ENCODE peak calls at places on chromosomes 1 and 21, in six cellular contexts. L is heart right ventricle; E is brain microvascular endothelial cell; T is IMR-90; X is CD4-positive, CD25-positive, alpha-beta regulatory T cell; J is RWPE1. G is an unnamed sample.

GRCh38 chr21:44028287-44028659 is 16.2 kb downstream of the TRAPPC10 start:
- DNase-seq in L (no peak), E (no peak), T (no peak), X (no peak), J (no peak), G (no peak)

GRCh38 chr1:34970829-34971228 is 14.3 kb downstream of the TMEM35B start:
- DNase-seq in L (no peak), E (no peak), T (no peak), X (no peak), J (no peak), G (no peak)

GRCh38 chr1:193342811-193343210 is 156.4 kb upstream of the B3GALT2 start:
- DNase-seq in L (no peak), E (no peak), T (no peak), X (no peak), J (no peak), G (no peak)

GRCh38 chr21:41894922-41895557 is 15.9 kb upstream of the PRDM15 start:
- DNase-seq in L (no peak), E (peak; percentile 93), T (peak; percentile 91), X (no peak), J (no peak), G (no peak)

GRCh38 chr1:242524571-242525359 is at the start of gene PLD5:
- DNase-seq in L (no peak), E (no peak), T (no peak), X (no peak), J (peak; percentile 33), G (peak; percentile 59)

GRCh38 chr1:245673920-245674414 is 519.2 kb downstream of the KIF26B start:
- DNase-seq in L (no peak), E (no peak), T (peak; percentile 60), X (no peak), J (no peak), G (no peak)

GRCh38 chr1:158793604-158794003 is 12.6 kb upstream of the OR6N2 start:
- DNase-seq in L (no peak), E (no peak), T (no peak), X (no peak), J (no peak), G (no peak)

GRCh38 chr1:223486366-223486765 is 93.2 kb downstream of the CCDC185 start:
- DNase-seq in L (no peak), E (no peak), T (no peak), X (no peak), J (no peak), G (no peak)

GRCh38 chr1:179144621-179145020 is 62.8 kb downstream of the TOR3A start:
- DNase-seq in L (no peak), E (no peak), T (peak; percentile 45), X (no peak), J (no peak), G (no peak)

GRCh38 chr1:25694167-25694566 is 77.6 kb downstream of the MAN1C1 start:
- DNase-seq in L (no peak), E (no peak), T (no peak), X (no peak), J (no peak), G (no peak)

GRCh38 chr1:98704474-98704873 is 43.0 kb downstream of the SNX7 start:
- DNase-seq in L (no peak), E (peak; percentile 44), T (peak; percentile 6), X (no peak), J (no peak), G (peak; percentile 44)

DNA sequence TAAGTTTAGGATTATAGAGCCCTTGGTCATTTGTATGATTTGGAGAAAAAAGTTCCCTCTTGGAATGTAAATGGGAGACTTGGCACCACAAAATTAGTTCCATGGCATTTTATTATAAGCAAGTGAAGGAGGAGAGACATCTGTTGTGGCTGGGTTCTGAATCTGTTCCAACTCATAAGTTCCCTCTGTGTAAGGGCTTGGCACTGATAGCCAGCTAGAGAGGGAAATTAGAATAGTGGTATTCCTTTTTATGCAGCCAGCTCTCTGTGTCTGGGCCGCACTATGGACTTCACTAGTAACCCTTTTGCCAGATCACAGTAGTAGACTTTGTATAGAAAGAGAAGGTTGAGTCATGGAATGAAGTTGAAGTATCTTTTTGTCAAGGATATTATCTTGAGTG is 31.1 kb downstream of the GNAI3 start:
- DNase-seq in L (peak; percentile 19), E (no peak), T (peak; percentile 28), X (no peak), J (no peak), G (no peak)
- H3K27ac ChIP-seq in L (no peak overlapping the region), E (no peak overlapping the region), T (no peak overlapping the region), X (no peak overlapping the region), J (no peak overlapping the region), G (no peak overlapping the region)

GRCh38 chr1:212557739-212558664 is 50.6 kb upstream of the ATF3 start:
- DNase-seq in L (peak; percentile 61), E (no peak), T (peak; percentile 8), X (no peak), J (peak; percentile 64), G (peak; percentile 98)

GRCh38 chr1:212561501-212561931 is 47.0 kb upstream of the ATF3 start:
- DNase-seq in L (no peak), E (peak; percentile 80), T (peak; percentile 76), X (no peak), J (no peak), G (peak; percentile 20)

GRCh38 chr1:212560933-212561460 is 47.6 kb upstream of the ATF3 start:
- DNase-seq in L (no peak), E (no peak), T (no peak), X (no peak), J (no peak), G (no peak)

GRCh38 chr1:212558665-212559480 is 49.7 kb upstream of the ATF3 start:
- DNase-seq in L (peak; percentile 94), E (peak; percentile 87), T (peak; percentile 93), X (peak; percentile 86), J (peak; percentile 93), G (peak; percentile 69)

DNA sequence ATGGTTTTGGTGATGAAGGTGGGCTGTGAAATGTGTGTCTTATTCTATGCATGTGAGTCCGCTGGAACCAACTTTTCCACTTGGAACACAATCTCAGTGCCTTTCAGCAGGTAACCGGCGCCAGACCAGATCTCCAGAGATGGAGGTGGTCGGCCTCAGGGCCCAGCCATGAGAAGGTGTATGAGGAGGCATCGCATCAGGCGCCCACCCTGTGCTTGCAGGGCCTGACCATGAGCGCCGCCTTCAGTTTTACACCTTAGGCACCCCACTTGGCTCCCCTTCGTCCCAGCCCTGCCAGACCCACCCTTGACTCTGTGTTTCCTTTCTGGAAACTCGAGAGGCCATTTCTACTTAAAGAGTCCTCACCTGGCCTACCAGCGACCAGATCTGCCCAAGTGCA is 48.6 kb upstream of the ATF3 start:
- DNase-seq in L (no peak), E (no peak), T (no peak), X (no peak), J (no peak), G (no peak)
- H3K27ac ChIP-seq in L (peak overlapping the region; percentile 97), E (no peak overlapping the region), T (no peak overlapping the region), X (no peak overlapping the region), J (no peak overlapping the region), G (no peak overlapping the region)

DNA sequence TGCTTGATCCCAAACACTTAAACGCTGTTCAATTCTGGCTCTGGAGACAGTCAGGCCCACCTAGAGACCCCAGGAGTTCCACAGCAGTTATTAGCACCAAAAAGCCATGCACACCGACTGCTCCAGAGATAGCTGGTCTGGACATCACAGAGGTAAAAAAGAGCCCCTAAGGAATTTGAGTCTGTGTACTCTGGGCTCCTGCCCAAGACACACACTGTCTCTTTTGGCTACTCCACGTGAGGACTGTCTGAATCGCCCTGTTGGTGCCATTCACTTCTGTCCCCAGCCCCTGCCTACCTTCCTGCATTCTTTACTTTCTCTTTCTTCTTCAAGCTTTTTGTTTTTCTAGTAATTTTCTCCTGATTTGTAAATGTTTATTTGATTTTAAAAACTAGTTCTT is 197.4 kb downstream of the ADGRL2 start:
- DNase-seq in L (peak; percentile 6), E (peak; percentile 9), T (no peak), X (no peak), J (no peak), G (no peak)
- H3K27ac ChIP-seq in L (no peak overlapping the region), E (no peak overlapping the region), T (no peak overlapping the region), X (no peak overlapping the region), J (no peak overlapping the region), G (no peak overlapping the region)

DNA sequence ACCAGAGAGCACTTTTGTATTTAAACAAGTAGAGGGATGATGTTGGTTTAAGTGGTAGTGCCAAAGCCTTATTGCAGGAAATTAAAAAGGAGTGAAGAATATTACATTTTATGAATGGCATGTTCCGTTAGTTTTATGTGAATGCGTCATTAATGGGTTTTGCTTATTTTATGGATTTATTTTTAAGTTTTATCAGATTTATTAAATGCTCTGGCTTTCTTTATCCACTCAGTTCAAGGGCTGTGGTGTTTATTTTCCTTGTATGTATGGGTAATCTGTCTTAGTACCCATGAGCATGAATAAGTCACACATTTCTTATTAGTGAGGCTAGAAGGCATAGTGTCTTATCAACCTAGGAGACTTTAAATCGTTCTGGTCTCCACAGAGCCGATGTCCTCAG is 41.6 kb upstream of the NBL1 start:
- DNase-seq in L (no peak), E (no peak), T (peak; percentile 6), X (no peak), J (no peak), G (no peak)
- H3K27ac ChIP-seq in L (no peak overlapping the region), E (no peak overlapping the region), T (no peak overlapping the region), X (no peak overlapping the region), J (no peak overlapping the region), G (no peak overlapping the region)

DNA sequence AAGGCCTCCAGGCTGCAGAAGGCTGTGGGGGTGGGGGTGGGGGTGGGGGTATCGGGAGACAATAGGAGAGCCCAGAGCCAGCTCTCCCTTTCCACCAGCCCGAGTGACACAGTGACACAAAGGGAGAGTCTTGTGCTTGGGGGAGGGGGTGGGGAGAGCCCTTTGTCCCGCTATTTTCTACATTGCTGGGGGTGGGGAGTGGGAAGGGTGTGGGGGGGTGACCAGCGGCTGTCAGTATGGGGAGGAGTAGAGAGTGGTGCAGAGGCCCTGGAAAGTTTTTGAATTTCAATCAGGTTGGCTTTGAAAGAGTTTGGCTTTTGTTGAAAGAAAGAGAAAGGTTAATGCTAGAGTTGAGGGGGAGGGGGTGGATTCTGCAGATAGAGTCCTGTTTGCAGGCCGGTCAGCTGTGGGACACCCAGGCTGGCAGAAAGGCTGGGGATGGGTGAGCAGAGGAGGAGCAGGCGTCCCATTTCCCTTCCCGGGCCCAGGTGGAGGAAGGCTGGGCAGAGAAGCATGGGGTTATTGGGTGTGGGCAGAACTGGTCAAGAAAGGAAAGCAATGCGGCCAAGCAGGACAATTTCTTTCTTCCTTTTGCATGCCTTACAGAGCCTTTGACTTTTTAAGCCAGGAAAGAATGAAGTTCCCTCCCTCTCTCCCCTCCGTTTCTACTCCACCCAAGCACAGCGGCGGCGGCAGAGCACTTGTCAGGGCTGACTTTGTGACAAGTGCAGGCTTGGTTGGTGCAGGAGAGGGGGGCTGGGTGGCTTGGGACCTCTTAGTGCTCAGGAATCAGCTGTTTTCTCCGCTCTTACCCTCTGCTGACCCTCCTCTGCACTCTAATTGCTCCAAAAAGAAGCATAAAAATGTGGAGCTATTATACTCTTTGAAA is 96.2 kb downstream of the RNF220 start:
- DNase-seq in L (peak; percentile 11), E (no peak), T (no peak), X (no peak), J (no peak), G (no peak)
- H3K27ac ChIP-seq in L (peak overlapping the region; percentile 40), E (no peak overlapping the region), T (no peak overlapping the region), X (no peak overlapping the region), J (peak overlapping the region; percentile 52), G (peak overlapping the region; percentile 99)

GRCh38 chr1:9732123-9732971 is 80.8 kb downstream of the PIK3CD start:
- DNase-seq in L (no peak), E (no peak), T (no peak), X (no peak), J (no peak), G (no peak)
- H3K27ac ChIP-seq in L (no peak overlapping the region), E (no peak overlapping the region), T (no peak overlapping the region), X (peak overlapping the region; percentile 2), J (peak overlapping the region; percentile 46), G (no peak overlapping the region)

GRCh38 chr1:83998205-83998598 is 730 bp downstream of the TTLL7 start:
- DNase-seq in L (no peak), E (peak; percentile 13), T (peak; percentile 6), X (no peak), J (no peak), G (no peak)
- H3K27ac ChIP-seq in L (peak overlapping the region; percentile 86), E (no peak overlapping the region), T (peak overlapping the region; percentile 16), X (no peak overlapping the region), J (no peak overlapping the region), G (peak overlapping the region; percentile 98)

GRCh38 chr1:163844393-163844948 is 522.7 kb downstream of the NUF2 start:
- DNase-seq in L (no peak), E (peak; percentile 43), T (peak; percentile 23), X (no peak), J (no peak), G (no peak)
- H3K27ac ChIP-seq in L (no peak overlapping the region), E (no peak overlapping the region), T (no peak overlapping the region), X (no peak overlapping the region), J (no peak overlapping the region), G (no peak overlapping the region)

G was measured in substantia nigra.